ENCODE peak calls at places on chromosomes 7 and 10, in six cellular contexts. R is stomach, H is IMR-90, T is gastrocnemius medialis, S is K562, G is heart left ventricle. W is an unnamed sample. For H3K4me1, the result is how much of the 10 kb centered on the place peaks cover.

GRCh38 chr7:96645084-96645483 is 64.6 kb downstream of the SEM1 start:
- DNase-seq in S (no peak), G (no peak), R (no peak), T (no peak), H (no peak), W (no peak)

GRCh38 chr10:117762819-117763172 is 220.2 kb downstream of the EMX2 start:
- DNase-seq in T (peak), R (no peak), G (no peak), S (no peak), H (no peak), W (no peak)

GRCh38 chr7:117588352-117588794 is 108.5 kb downstream of the CFTR start:
- DNase-seq in T (no peak), G (no peak), S (no peak), H (peak), R (no peak), W (no peak)

GRCh38 chr10:29946953-29947700 is 112.3 kb downstream of the JCAD start:
- DNase-seq in S (no peak), G (peak), T (peak), H (peak), R (peak), W (peak)

GRCh38 chr10:100909506-100910260 is 3.1 kb upstream of the SLF2 start:
- DNase-seq in R (no peak), T (no peak), S (no peak), H (no peak), G (no peak), W (no peak)

GRCh38 chr7:102978280-102978679 is 65.5 kb downstream of the LRRC17 start:
- DNase-seq in S (no peak), H (peak), G (no peak), R (peak), T (no peak), W (no peak)

GRCh38 chr7:151844080-151844827 is 32.7 kb downstream of the PRKAG2 start:
- DNase-seq in S (no peak), H (peak), G (no peak), R (no peak), T (no peak), W (no peak)

GRCh38 chr7:131893627-131894345 is 337.4 kb upstream of the PODXL start:
- DNase-seq in H (no peak), T (no peak), G (no peak), S (no peak), R (no peak), W (no peak)

GRCh38 chr10:28833313-28833712 is 156.0 kb downstream of the BAMBI start:
- DNase-seq in G (no peak), H (no peak), S (no peak), R (no peak), T (no peak), W (no peak)

GRCh38 chr7:67341153-67341768 is 344.6 kb downstream of the TYW1 start:
- DNase-seq in H (no peak), T (peak), R (no peak), G (no peak), S (no peak), W (peak)

GRCh38 chr7:30411897-30412296 is 66.7 kb downstream of the NOD1 start:
- DNase-seq in H (no peak), S (no peak), T (no peak), R (no peak), G (no peak), W (no peak)

GRCh38 chr7:122802211-122802833 is 83.9 kb downstream of the CADPS2 start:
- DNase-seq in T (no peak), R (no peak), H (no peak), S (no peak), G (peak), W (no peak)

GRCh38 chr10:131786756-131787605 is 113.8 kb upstream of the PPP2R2D start:
- DNase-seq in R (peak), H (peak), G (no peak), T (no peak), S (peak), W (no peak)

GRCh38 chr10:79938728-79939380 is 10.1 kb downstream of the SFTPD start:
- DNase-seq in S (no peak), H (no peak), G (peak), R (no peak), T (peak), W (no peak)

GRCh38 chr10:30705625-30706149 is 76.1 kb upstream of the LYZL2 start:
- DNase-seq in R (no peak), S (no peak), G (no peak), H (no peak), T (no peak), W (no peak)

GRCh38 chr10:69232252-69232651 is 12.1 kb downstream of the HKDC1 start:
- DNase-seq in S (no peak), G (no peak), H (peak), R (no peak), T (no peak), W (no peak)

GRCh38 chr7:138667535-138667934 is 33.6 kb downstream of the SVOPL start:
- DNase-seq in H (no peak), R (no peak), T (no peak), G (no peak), S (no peak), W (no peak)

GRCh38 chr7:82527831-82528230 is 84.3 kb upstream of the CACNA2D1 start:
- DNase-seq in R (no peak), S (no peak), H (peak), T (no peak), G (no peak), W (no peak)

GRCh38 chr10:102421645-102422585 is 1.3 kb downstream of the FBXL15 start:
- DNase-seq in T (peak), G (peak), S (peak), R (peak), H (no peak), W (peak)

GRCh38 chr10:84826704-84827103 is 498.3 kb downstream of the CCSER2 start:
- DNase-seq in T (no peak), R (no peak), H (no peak), S (no peak), G (no peak), W (no peak)

DNA sequence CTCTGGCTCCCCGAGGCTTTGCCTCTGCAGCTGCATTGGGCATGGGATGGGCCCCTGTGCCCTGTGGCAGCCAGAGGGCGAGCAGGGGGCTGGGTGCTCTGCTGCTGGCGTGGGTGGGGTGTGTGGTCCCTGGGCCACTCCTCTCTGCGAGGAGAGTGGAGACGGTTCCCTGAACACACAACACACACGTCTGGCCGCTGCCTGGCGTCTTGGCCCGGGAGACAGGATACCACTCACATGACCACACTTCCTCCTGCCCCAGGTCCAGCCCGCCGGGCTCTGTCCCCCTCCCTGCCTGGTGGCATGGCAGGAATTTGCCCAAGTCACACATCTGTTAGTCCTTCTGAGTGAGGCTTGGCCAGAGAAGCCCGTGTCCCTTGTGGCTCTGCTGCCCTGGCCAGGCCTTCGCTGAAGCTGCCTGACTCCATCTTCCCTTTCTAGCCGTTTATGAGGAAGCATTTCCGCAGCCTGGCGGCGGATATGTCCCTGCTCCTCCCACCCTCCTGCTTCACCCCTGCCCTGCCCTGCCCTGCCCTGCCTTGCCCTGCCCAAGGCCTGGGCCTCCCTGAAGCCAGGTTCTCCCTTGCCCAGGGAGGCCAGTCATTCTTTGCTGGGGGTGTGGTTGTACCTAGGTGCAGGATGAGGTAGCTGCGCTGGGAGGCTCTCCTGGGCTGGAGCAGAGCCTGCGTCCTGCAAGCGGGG is 3.0 kb downstream of the BRI3 start:
- DNase-seq in G (peak), S (no peak), R (peak), H (peak), T (peak), W (peak)
- H3K4me1 ChIP-seq in G (half or more), S (under half), R (half or more), H (under half), T (half or more), W (under half)

DNA sequence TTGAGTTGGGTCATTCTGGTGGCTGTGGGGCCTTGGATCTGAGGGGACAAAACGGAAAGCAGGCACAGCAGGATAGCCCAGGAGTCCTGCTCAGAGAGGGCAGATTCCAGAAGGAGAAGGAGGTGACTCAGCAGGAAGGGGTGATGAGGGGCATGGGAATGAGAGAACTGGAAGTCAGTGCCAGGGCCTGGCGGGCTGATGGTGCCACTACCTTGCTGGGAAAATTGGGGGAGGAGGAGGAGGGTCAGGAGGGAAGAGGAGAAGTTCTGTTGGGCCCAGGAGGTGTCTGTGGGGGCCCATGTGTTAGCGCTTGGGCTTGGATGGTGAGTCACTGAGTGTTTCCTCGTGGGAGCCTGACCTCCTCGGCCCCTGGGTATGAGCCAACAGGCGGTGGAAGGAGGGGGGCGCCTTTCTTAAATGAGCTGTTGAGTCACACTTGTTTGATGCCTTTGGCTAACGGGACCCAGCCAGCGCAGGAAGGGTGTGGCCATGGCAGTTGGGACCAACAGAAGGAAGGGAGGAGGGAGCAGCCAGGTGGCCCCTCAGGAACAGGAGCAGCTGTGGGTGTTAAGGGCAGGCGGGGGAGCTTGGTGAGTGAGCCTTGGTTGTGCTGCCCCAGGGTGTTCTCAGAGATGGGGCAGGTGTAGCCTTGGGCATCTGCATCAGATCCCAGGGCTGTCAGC is 130.0 kb upstream of the BTBD16 start:
- DNase-seq in T (peak), G (peak), H (peak), R (peak), S (no peak), W (no peak)
- TF ChIP-seq POLR2A in T (no peak), G (no peak), H (no peak), R (no peak), S (no peak), W (no peak)

GRCh38 chr7:20754001-20754400 is 32.7 kb downstream of the SP8 start:
- DNase-seq in G (no peak), R (no peak), H (no peak), S (no peak), T (no peak), W (no peak)

GRCh38 chr7:20745716-20746115 is 41.0 kb downstream of the SP8 start:
- DNase-seq in H (no peak), T (no peak), G (no peak), R (no peak), S (no peak), W (no peak)

GRCh38 chr7:20749896-20750295 is 36.8 kb downstream of the SP8 start:
- DNase-seq in S (no peak), H (no peak), T (no peak), R (no peak), G (no peak), W (no peak)

GRCh38 chr7:20744913-20745587 is 41.6 kb downstream of the SP8 start:
- DNase-seq in T (no peak), S (no peak), G (no peak), H (no peak), R (no peak), W (no peak)

GRCh38 chr7:20748853-20749252 is 37.8 kb downstream of the SP8 start:
- DNase-seq in R (no peak), S (no peak), T (no peak), G (no peak), H (no peak), W (no peak)
- H3K4me3 ChIP-seq in R (no peak), S (no peak), T (no peak), G (no peak), H (no peak), W (no peak)

GRCh38 chr7:2870471-2870941 is 26.4 kb upstream of the GNA12 start:
- DNase-seq in R (peak), H (peak), S (no peak), G (peak), T (peak), W (peak)

GRCh38 chr7:2872296-2872874 is 28.3 kb upstream of the GNA12 start:
- DNase-seq in G (no peak), R (no peak), T (no peak), H (no peak), S (no peak), W (no peak)

GRCh38 chr7:2876031-2876862 is 32.1 kb upstream of the GNA12 start:
- DNase-seq in H (peak), G (no peak), T (no peak), S (no peak), R (no peak), W (no peak)

GRCh38 chr7:2873686-2874551 is 29.8 kb upstream of the GNA12 start:
- DNase-seq in G (no peak), T (no peak), H (peak), S (peak), R (no peak), W (no peak)

DNA sequence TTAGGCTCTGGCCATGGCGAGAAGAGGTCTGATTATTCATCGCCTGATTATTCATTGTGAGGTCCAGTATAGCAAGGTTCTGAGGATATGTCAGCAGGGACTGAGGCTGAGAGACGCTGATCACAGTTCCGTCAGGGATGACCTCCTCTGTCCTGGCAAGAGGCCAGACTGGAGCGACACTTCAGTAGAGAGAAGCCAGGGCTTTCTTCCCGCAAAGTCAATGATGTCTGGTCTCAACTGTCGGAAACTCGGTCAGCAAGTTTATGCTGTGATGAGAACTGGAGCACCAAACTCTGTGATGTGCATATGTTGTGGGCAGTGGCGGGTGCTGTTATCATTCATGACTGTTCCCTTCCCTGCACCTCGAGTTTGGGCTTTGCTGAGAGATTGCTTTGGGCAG is 29.0 kb upstream of the GNA12 start:
- DNase-seq in G (no peak), H (no peak), T (no peak), S (no peak), R (no peak), W (peak)
- H3K4me1 ChIP-seq in G (under half), H (under half), T (under half), S (under half), R (under half), W (under half)

DNA sequence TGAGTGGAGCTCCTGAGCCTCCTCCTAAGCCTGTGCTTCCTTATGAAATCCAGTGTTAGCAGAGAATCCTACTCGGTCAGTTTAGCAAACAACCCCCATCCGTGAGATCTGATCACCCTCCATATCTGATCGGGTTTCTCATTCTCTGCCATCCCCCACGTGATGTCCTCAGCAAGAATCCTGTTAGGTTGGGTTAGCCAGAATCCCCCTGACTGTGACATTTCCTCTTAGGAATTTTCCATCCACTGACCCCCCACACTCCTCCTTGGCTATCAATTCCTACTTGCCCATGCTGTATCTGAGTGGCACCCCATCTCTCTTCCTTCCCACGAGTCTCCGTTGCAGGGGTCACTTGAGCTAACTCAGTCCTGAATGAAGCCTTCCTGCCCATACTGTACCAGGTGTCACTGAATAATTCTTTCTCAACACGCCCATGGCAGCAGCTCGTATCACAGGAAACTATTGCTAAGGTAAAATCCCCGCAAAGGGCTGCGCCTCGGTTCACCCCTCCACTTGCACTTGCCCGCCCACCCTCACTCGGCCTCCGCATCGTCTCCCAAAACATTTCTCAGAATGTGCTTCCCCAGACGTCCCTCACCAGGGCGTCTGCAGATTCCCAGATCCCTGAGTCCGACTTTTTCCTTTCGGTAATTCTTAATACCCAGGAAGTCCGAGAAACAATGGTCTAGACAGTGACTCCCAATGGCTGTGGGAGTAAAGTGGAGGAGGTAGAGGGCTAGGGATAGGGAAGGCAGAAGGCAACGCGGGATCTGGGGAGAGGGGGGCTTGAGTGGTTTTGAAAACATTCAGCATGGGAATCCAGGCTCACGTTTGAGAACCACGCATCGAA is 44.0 kb downstream of the MYOF start:
- DNase-seq in T (no peak), R (no peak), H (peak), G (no peak), S (no peak), W (no peak)
- TF ChIP-seq POLR2A in T (no peak), R (no peak), H (no peak), G (no peak), S (no peak), W (no peak)

GRCh38 chr10:96268341-96268909 is 2.9 kb downstream of the BLNK start:
- DNase-seq in T (no peak), S (no peak), H (no peak), G (no peak), R (no peak), W (no peak)

GRCh38 chr10:96271017-96271815 is at the start of gene BLNK:
- DNase-seq in G (peak), S (no peak), R (peak), T (peak), H (peak), W (peak)

GRCh38 chr10:96270564-96270963 is 805 bp downstream of the BLNK start:
- DNase-seq in R (no peak), H (no peak), G (no peak), S (no peak), T (no peak), W (no peak)

GRCh38 chr10:96267234-96267705 is 4.1 kb downstream of the BLNK start:
- DNase-seq in H (no peak), T (no peak), G (no peak), S (no peak), R (no peak), W (no peak)

GRCh38 chr10:96269438-96270300 is 1.7 kb downstream of the BLNK start:
- DNase-seq in G (no peak), S (no peak), H (no peak), R (no peak), T (no peak), W (no peak)
- H3K4me3 ChIP-seq in G (peak), S (no peak), H (no peak), R (peak), T (no peak), W (peak)

W was measured in right lobe of liver.